ENCODE peak calls at places on chromosomes 7 and 10, in four cellular contexts. E, R, G and Q are unnamed samples.

GRCh38 chr7:67618569-67619543 is 622.2 kb downstream of the TYW1 start:
- DNase-seq in E (peak; percentile 54), R (no peak), G (no peak), Q (no peak)

GRCh38 chr10:99685232-99686041 is 26.1 kb downstream of the ENTPD7 start:
- DNase-seq in R (no peak), E (no peak), G (no peak), Q (no peak)

GRCh38 chr7:73769481-73770001 is 529 bp downstream of the CLDN3 start:
- DNase-seq in G (no peak), E (no peak), R (no peak), Q (no peak)

GRCh38 chr10:79001082-79001885 is 67.5 kb upstream of the ZMIZ1 start:
- DNase-seq in G (no peak), R (no peak), E (no peak), Q (no peak)

GRCh38 chr7:158277219-158278141 is 310.1 kb downstream of the PTPRN2 start:
- DNase-seq in R (no peak), G (no peak), E (no peak), Q (no peak)

GRCh38 chr10:61617180-61617579 is 45.5 kb upstream of the CABCOCO1 start:
- DNase-seq in R (no peak), G (no peak), E (no peak), Q (no peak)

GRCh38 chr10:109912335-109913282 is 10.7 kb downstream of the XPNPEP1 start:
- DNase-seq in R (no peak), G (no peak), E (no peak), Q (peak; percentile 79)

GRCh38 chr10:84452006-84452405 is 123.6 kb downstream of the CCSER2 start:
- DNase-seq in R (no peak), G (no peak), E (no peak), Q (no peak)

GRCh38 chr7:142012825-142013506 is 17.3 kb downstream of the MGAM start:
- DNase-seq in E (no peak), G (no peak), R (no peak), Q (no peak)

GRCh38 chr10:61987951-61988379 is 86.5 kb downstream of the ARID5B start:
- DNase-seq in G (no peak), R (no peak), E (no peak), Q (no peak)

GRCh38 chr10:110483633-110484032 is 14.1 kb upstream of the DUSP5 start:
- DNase-seq in G (no peak), E (no peak), R (no peak), Q (no peak)

GRCh38 chr7:37107047-37107446 is 341.6 kb downstream of the ELMO1 start:
- DNase-seq in E (no peak), R (no peak), G (no peak), Q (no peak)

GRCh38 chr10:110228066-110228465 is 20.7 kb downstream of the MXI1 start:
- DNase-seq in G (no peak), R (no peak), E (no peak), Q (no peak)

GRCh38 chr10:20673175-20673574 is 223.9 kb downstream of the NEBL start:
- DNase-seq in G (no peak), E (no peak), R (no peak), Q (no peak)
- TF ChIP-seq CTCF in G (no peak), E (no peak), R (no peak), Q (no peak)

GRCh38 chr10:98309366-98310355 is 41.7 kb upstream of the LOXL4 start:
- DNase-seq in R (peak; percentile 78), G (peak; percentile 63), E (peak; percentile 86), Q (peak; percentile 52)
- H3K4me3 ChIP-seq in R (no peak overlapping the region), G (no peak overlapping the region), E (no peak overlapping the region), Q (no peak overlapping the region)

GRCh38 chr10:67308912-67309311 is 383.1 kb downstream of the LRRTM3 start:
- DNase-seq in E (no peak), R (no peak), G (no peak), Q (no peak)

GRCh38 chr10:67302701-67303100 is 376.9 kb downstream of the LRRTM3 start:
- DNase-seq in R (no peak), G (no peak), E (no peak), Q (no peak)

DNA sequence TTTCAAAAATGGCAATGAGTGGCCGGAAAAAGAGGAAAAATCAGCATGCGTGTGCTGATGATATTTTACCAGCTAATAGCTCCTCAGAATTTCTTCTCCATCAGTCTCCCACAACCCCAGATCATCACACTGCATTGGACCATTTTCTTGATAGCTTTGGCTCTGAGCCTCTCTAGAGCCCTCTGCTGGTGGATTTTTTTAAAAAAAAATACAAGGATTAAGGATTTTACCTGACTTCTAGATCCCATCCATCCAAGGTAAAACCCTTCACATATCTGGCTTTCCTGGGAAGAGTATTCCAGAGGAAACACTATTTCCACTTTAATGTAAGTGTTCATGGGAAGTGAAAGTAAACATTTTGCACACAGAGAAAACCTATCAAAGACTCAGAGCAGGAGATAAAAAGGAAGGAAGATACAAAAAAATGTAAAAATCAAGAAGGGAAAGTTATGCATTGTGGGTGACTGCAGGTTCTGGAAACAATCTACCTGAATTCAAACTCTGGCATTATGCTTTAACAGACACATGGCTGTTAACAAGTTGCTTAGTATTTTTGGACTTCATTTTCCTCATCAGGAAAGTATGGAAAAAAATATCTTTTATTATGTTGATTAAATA is 380.9 kb downstream of the LRRTM3 start:
- DNase-seq in E (no peak), G (no peak), R (no peak), Q (peak; percentile 6)
- TF ChIP-seq CTCF in E (peak; percentile 54), G (no peak), R (peak; percentile 37), Q (peak; percentile 57)

GRCh38 chr10:81876253-81876731 is 1.3 kb downstream of the NRG3 start:
- DNase-seq in E (peak; percentile 69), R (no peak), G (no peak), Q (no peak)

GRCh38 chr10:81875680-81876252 is 772 bp downstream of the NRG3 start:
- DNase-seq in R (no peak), E (peak; percentile 64), G (no peak), Q (no peak)

GRCh38 chr10:81873932-81874816 is 820 bp upstream of the NRG3 start:
- DNase-seq in E (peak; percentile 86), R (no peak), G (peak; percentile 68), Q (peak; percentile 5)

GRCh38 chr10:81873231-81873931 is 1.6 kb upstream of the NRG3 start:
- DNase-seq in E (no peak), G (no peak), R (no peak), Q (no peak)

GRCh38 chr10:81874878-81875679 is at the start of gene NRG3:
- DNase-seq in R (no peak), G (no peak), E (peak; percentile 54), Q (no peak)
- H3K4me3 ChIP-seq in R (no peak within 1 kb of the TSS), G (peak within 1 kb of the TSS; percentile 47), E (peak within 1 kb of the TSS; percentile 58), Q (peak within 1 kb of the TSS; percentile 18)

GRCh38 chr10:58435297-58435696 is 50.1 kb downstream of the TFAM start:
- DNase-seq in G (peak; percentile 36), E (no peak), R (peak; percentile 89), Q (peak; percentile 99)
- TF ChIP-seq CTCF in G (no peak), E (peak; percentile 13), R (peak; percentile 31), Q (no peak)

DNA sequence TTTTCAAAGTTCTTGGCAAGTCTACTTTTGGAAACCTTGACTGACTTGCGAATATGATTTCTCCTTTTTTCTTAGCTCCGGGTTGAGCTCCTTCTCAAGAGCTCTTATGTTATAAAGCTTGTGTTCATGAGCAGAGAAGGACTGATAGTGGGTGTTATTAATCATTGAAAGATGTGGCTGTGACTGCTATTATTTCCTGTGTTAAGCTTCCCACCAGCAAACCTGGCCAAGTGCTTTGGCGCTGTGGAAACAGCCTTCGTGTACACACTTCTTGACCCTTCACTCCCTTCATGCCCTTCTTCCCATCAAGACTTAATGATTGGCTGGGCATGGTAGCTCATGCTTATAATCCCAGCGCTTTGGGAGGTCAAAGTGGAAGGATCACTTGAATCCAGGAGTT is 98.2 kb downstream of the KIAA1217 start:
- DNase-seq in R (no peak), G (no peak), E (no peak), Q (no peak)
- H3K4me3 ChIP-seq in R (no peak overlapping the region), G (no peak overlapping the region), E (no peak overlapping the region), Q (no peak overlapping the region)

GRCh38 chr7:42574693-42575084 is 337.2 kb downstream of the C7orf25 start:
- DNase-seq in R (no peak), E (no peak), G (no peak), Q (no peak)
- TF ChIP-seq CTCF in R (peak; percentile 9), E (peak; percentile 46), G (no peak), Q (peak; percentile 18)